ENCODE peak calls at places on chromosomes 13 and 19, in five cellular contexts. M is Peyer's patch; F is Jurkat, Clone E6-1; A is NCI-H774; G is fibroblast of mammary gland. R is an unnamed sample.

GRCh38 chr19:47673426-47673825 is 39.8 kb upstream of the EHD2 start:
- DNase-seq in F (no peak), G (no peak), M (no peak), A (no peak), R (no peak)

GRCh38 chr19:51784922-51785690 is 9.9 kb upstream of the FPR3 start:
- DNase-seq in A (no peak), G (peak), M (peak), F (no peak), R (no peak)

GRCh38 chr13:68439821-68440220 is 1209.7 kb upstream of the PCDH9 start:
- DNase-seq in G (peak), M (no peak), A (no peak), F (no peak), R (no peak)

GRCh38 chr19:52603558-52604207 is 33.6 kb downstream of the ZNF701 start:
- DNase-seq in A (no peak), M (no peak), F (no peak), G (peak), R (no peak)

GRCh38 chr19:6076675-6077463 is 33.4 kb downstream of the RFX2 start:
- DNase-seq in G (peak), F (no peak), M (peak), A (no peak), R (no peak)

GRCh38 chr13:96898212-96898611 is 96.1 kb downstream of the OXGR1 start:
- DNase-seq in M (no peak), F (no peak), A (no peak), G (peak), R (no peak)

GRCh38 chr13:60398949-60399589 is 2.0 kb downstream of the TDRD3 start:
- DNase-seq in A (no peak), M (no peak), G (peak), F (no peak), R (no peak)

GRCh38 chr19:45781282-45782161 is 768 bp downstream of the DMPK start:
- DNase-seq in G (no peak), M (no peak), A (peak), F (no peak), R (no peak)

GRCh38 chr19:40241809-40242384 is 15.4 kb upstream of the CCNP start:
- DNase-seq in M (no peak), A (no peak), G (peak), F (no peak), R (no peak)

GRCh38 chr19:41860419-41861097 is 503 bp downstream of the RPS19 start:
- DNase-seq in A (no peak), G (peak), M (no peak), F (no peak), R (no peak)

GRCh38 chr19:31338069-31338767 is 11.0 kb downstream of the TSHZ3 start:
- DNase-seq in M (peak), A (no peak), G (peak), F (peak), R (no peak)

GRCh38 chr19:34365463-34366401 is 736 bp downstream of the GPI start:
- DNase-seq in G (peak), A (no peak), F (no peak), M (peak), R (peak)

GRCh38 chr13:77946522-77946921 is 27.9 kb upstream of the EDNRB start:
- DNase-seq in A (no peak), G (no peak), F (no peak), M (no peak), R (no peak)

GRCh38 chr19:7655581-7655980 is 13.3 kb upstream of the RETN start:
- DNase-seq in F (no peak), M (no peak), G (no peak), A (no peak), R (no peak)

GRCh38 chr13:87677334-87678234 is 6.4 kb downstream of the SLITRK5 start:
- DNase-seq in F (peak), A (peak), M (peak), G (no peak), R (no peak)

GRCh38 chr19:54448037-54448773 is 794 bp upstream of the LENG8 start:
- DNase-seq in G (peak), F (no peak), A (no peak), M (peak), R (no peak)

GRCh38 chr13:113953561-113953960 is 20.3 kb downstream of the C13orf46 start:
- DNase-seq in F (no peak), A (no peak), G (no peak), M (no peak), R (no peak)

GRCh38 chr13:46866150-46866549 is 30.7 kb downstream of the HTR2A start:
- DNase-seq in G (peak), F (peak), M (peak), A (no peak), R (no peak)

GRCh38 chr13:88376762-88377388 is 705.7 kb downstream of the SLITRK5 start:
- DNase-seq in G (no peak), F (no peak), A (no peak), M (no peak), R (no peak)